ENCODE peak calls at places on chromosomes 5 and 9, in nine cellular contexts. E is NCI-H2171 treated with DMSO at 0.1 percent for 48 hours, Y is psoas muscle, W is amniotic stem cell, U is immature natural killer cell, S is NCI-H1092, B is cardiac fibroblast, P is ACHN, R is COR-L47. O is an unnamed sample.

GRCh38 chr5:57243286-57244137 is 69.7 kb downstream of the GPBP1 start:
- DNase-seq in S (no peak), Y (no peak), U (no peak), P (no peak), R (no peak), E (no peak), W (no peak), B (no peak), O (peak; percentile 32)

GRCh38 chr5:62779010-62779422 is 200.4 kb downstream of the LRRC70 start:
- DNase-seq in R (peak; percentile 66), W (peak; percentile 53), E (peak; percentile 49), P (peak; percentile 65), B (peak; percentile 77), U (peak; percentile 24), Y (no peak), S (peak; percentile 23), O (peak; percentile 20)

GRCh38 chr5:10507575-10508024 is 56.3 kb upstream of the ANKRD33B start:
- DNase-seq in R (no peak), W (no peak), Y (no peak), S (no peak), U (no peak), P (no peak), B (no peak), E (no peak), O (no peak)

GRCh38 chr5:147509041-147509709 is 693 bp downstream of the DPYSL3 start:
- DNase-seq in E (peak; percentile 12), U (no peak), B (peak; percentile 32), W (no peak), S (no peak), P (no peak), R (no peak), Y (peak; percentile 57), O (peak; percentile 29)

GRCh38 chr9:131554865-131555351 is 9.6 kb downstream of the PRRT1B start:
- DNase-seq in W (no peak), P (no peak), B (no peak), E (no peak), S (no peak), R (no peak), Y (no peak), U (no peak), O (no peak)

GRCh38 chr9:4768681-4769080 is 24.1 kb upstream of the RCL1 start:
- DNase-seq in P (no peak), Y (no peak), B (no peak), R (no peak), W (no peak), E (no peak), S (no peak), U (no peak), O (no peak)

GRCh38 chr9:118439446-118439845 is 735.2 kb downstream of the TLR4 start:
- DNase-seq in E (no peak), R (no peak), U (no peak), S (no peak), P (no peak), B (no peak), W (no peak), Y (no peak), O (peak; percentile 23)

GRCh38 chr5:94618029-94618492 is 343 bp downstream of the KIAA0825 start:
- DNase-seq in Y (peak; percentile 79), B (peak; percentile 76), R (peak; percentile 20), P (peak; percentile 75), U (no peak), S (peak; percentile 0), E (peak; percentile 53), W (peak; percentile 3), O (peak; percentile 78)

GRCh38 chr5:143154495-143155375 is 248.8 kb downstream of the NR3C1 start:
- DNase-seq in E (no peak), B (no peak), W (peak; percentile 35), P (peak; percentile 16), S (no peak), Y (no peak), U (no peak), R (no peak), O (no peak)

GRCh38 chr5:132225165-132226032 is 2.3 kb downstream of the P4HA2 start:
- DNase-seq in E (peak; percentile 1), W (peak; percentile 68), Y (peak; percentile 85), S (no peak), R (peak; percentile 60), P (no peak), B (peak; percentile 93), U (no peak), O (peak; percentile 86)

GRCh38 chr9:4932681-4933080 is 52.4 kb upstream of the JAK2 start:
- DNase-seq in Y (no peak), S (no peak), W (no peak), U (no peak), R (no peak), P (no peak), B (no peak), E (no peak), O (no peak)

GRCh38 chr9:35295369-35296036 is 133.7 kb downstream of the UNC13B start:
- DNase-seq in P (no peak), E (no peak), S (no peak), Y (no peak), W (no peak), R (no peak), B (no peak), U (no peak), O (no peak)

GRCh38 chr5:78610633-78611032 is 37.9 kb downstream of the LHFPL2 start:
- DNase-seq in U (no peak), W (no peak), B (no peak), E (no peak), S (no peak), R (no peak), Y (no peak), P (no peak), O (no peak)

GRCh38 chr9:98118640-98119601 is at the start of gene TRIM14:
- DNase-seq in Y (peak; percentile 68), W (peak; percentile 5), P (peak; percentile 63), E (peak; percentile 71), R (peak; percentile 49), U (peak; percentile 62), S (no peak), B (peak; percentile 63), O (peak; percentile 87)

GRCh38 chr5:40074801-40075200 is 604.9 kb upstream of the PTGER4 start:
- DNase-seq in B (no peak), U (no peak), S (no peak), W (no peak), E (no peak), Y (no peak), P (no peak), R (no peak), O (no peak)

GRCh38 chr5:7872517-7873149 is 3.7 kb downstream of the MTRR start:
- DNase-seq in U (no peak), P (peak; percentile 65), W (no peak), S (no peak), E (no peak), B (no peak), Y (no peak), R (no peak), O (no peak)

GRCh38 chr9:81737871-81738507 is 48.6 kb upstream of the TLE1 start:
- DNase-seq in S (no peak), U (no peak), E (no peak), B (peak; percentile 62), R (no peak), P (peak; percentile 90), W (peak; percentile 43), Y (no peak), O (peak; percentile 69)

GRCh38 chr5:90119531-90119940 is 290.0 kb downstream of the CETN3 start:
- DNase-seq in W (no peak), P (no peak), B (peak; percentile 59), E (no peak), U (no peak), S (no peak), Y (no peak), R (no peak), O (no peak)

GRCh38 chr5:73652391-73652790 is 26.4 kb downstream of the ARHGEF28 start:
- DNase-seq in R (no peak), E (no peak), B (no peak), U (no peak), W (no peak), Y (no peak), S (no peak), P (no peak), O (peak; percentile 32)

GRCh38 chr5:6185574-6185973 is 192.8 kb downstream of the MED10 start:
- DNase-seq in E (no peak), U (no peak), Y (no peak), S (no peak), R (no peak), P (no peak), W (no peak), B (no peak), O (no peak)

GRCh38 chr5:175821790-175822211 is 49.6 kb upstream of the CPLX2 start:
- DNase-seq in S (no peak), B (no peak), U (no peak), Y (no peak), R (no peak), P (peak; percentile 8), W (no peak), E (no peak), O (no peak)

GRCh38 chr5:17839848-17840247 is 205.6 kb downstream of the TAF11L14 start:
- DNase-seq in P (no peak), U (no peak), S (no peak), W (no peak), Y (no peak), B (no peak), R (no peak), E (no peak), O (no peak)

GRCh38 chr9:134403682-134404301 is 77.5 kb downstream of the RXRA start:
- DNase-seq in B (peak; percentile 91), U (peak; percentile 73), S (no peak), Y (peak; percentile 90), R (no peak), E (no peak), W (no peak), P (no peak), O (peak; percentile 63)

GRCh38 chr9:122039213-122039612 is 53.9 kb downstream of the TTLL11 start:
- DNase-seq in P (no peak), W (no peak), U (no peak), B (no peak), R (no peak), S (no peak), E (no peak), Y (no peak), O (no peak)

GRCh38 chr5:175894805-175895204 is 23.4 kb downstream of the CPLX2 start:
- DNase-seq in B (no peak), W (no peak), E (peak; percentile 71), Y (no peak), P (no peak), S (peak; percentile 39), U (no peak), R (peak; percentile 66), O (no peak)

GRCh38 chr9:79041266-79041665 is 530.5 kb upstream of the TLE4 start:
- DNase-seq in B (no peak), U (no peak), E (no peak), P (no peak), W (no peak), S (no peak), Y (no peak), R (no peak), O (no peak)

GRCh38 chr9:73743826-73744225 is 592.2 kb downstream of the ANXA1 start:
- DNase-seq in U (no peak), B (no peak), W (no peak), P (no peak), S (no peak), E (no peak), Y (no peak), R (no peak), O (no peak)

GRCh38 chr5:31427013-31427783 is 104.7 kb downstream of the DROSHA start:
- DNase-seq in Y (no peak), S (no peak), E (no peak), W (no peak), U (no peak), P (no peak), B (peak; percentile 20), R (no peak), O (no peak)

GRCh38 chr5:29588276-29588675 is 1605.2 kb upstream of the CDH6 start:
- DNase-seq in E (no peak), Y (no peak), U (no peak), R (no peak), P (no peak), S (no peak), B (no peak), W (no peak), O (no peak)

GRCh38 chr9:110947645-110948044 is 90.6 kb downstream of the LPAR1 start:
- DNase-seq in R (no peak), P (no peak), W (no peak), B (no peak), U (no peak), E (peak; percentile 7), Y (no peak), S (no peak), O (no peak)

GRCh38 chr5:120463991-120464626 is at the start of gene PRR16:
- DNase-seq in Y (peak; percentile 77), U (no peak), W (peak; percentile 65), S (no peak), P (peak; percentile 74), E (no peak), R (peak; percentile 76), B (peak; percentile 78), O (peak; percentile 23)